ENCODE peak calls at places on chromosomes 3 and 15, in six cellular contexts. Z is HFF-Myc, G is EL, W is sciatic nerve, I is endothelial cell, M is KBM-7. F is an unnamed sample.

GRCh38 chr15:64050281-64051092 is 4.2 kb upstream of the DAPK2 start:
- DNase-seq in I (no peak), Z (no peak), G (no peak), W (peak; percentile 69), M (no peak), F (no peak)

GRCh38 chr3:115800489-115801080 is 177.3 kb downstream of the GAP43 start:
- DNase-seq in I (no peak), M (no peak), Z (no peak), W (no peak), G (peak; percentile 76), F (no peak)

GRCh38 chr15:59298876-59299275 is 73.8 kb downstream of the MYO1E start:
- DNase-seq in G (no peak), W (no peak), Z (no peak), M (no peak), I (no peak), F (no peak)

GRCh38 chr15:80785335-80785734 is 6.2 kb downstream of the CEMIP start:
- DNase-seq in Z (no peak), W (no peak), I (no peak), G (no peak), M (no peak), F (no peak)

GRCh38 chr3:130841357-130841756 is 52.5 kb upstream of the ATP2C1 start:
- DNase-seq in M (no peak), G (no peak), Z (no peak), W (no peak), I (no peak), F (no peak)

GRCh38 chr15:99155961-99156443 is 51.1 kb downstream of the SYNM start:
- DNase-seq in G (peak; percentile 50), Z (no peak), I (no peak), W (no peak), M (no peak), F (no peak)

GRCh38 chr3:100561459-100562158 is 47.8 kb upstream of the ADGRG7 start:
- DNase-seq in I (no peak), Z (no peak), G (peak; percentile 27), M (no peak), W (no peak), F (no peak)

GRCh38 chr15:33581032-33581431 is 270.3 kb downstream of the RYR3 start:
- DNase-seq in M (no peak), Z (peak; percentile 44), I (no peak), G (peak; percentile 9), W (no peak), F (no peak)

GRCh38 chr3:69948246-69948862 is 51.2 kb upstream of the SAMMSON start:
- DNase-seq in M (peak; percentile 35), G (peak; percentile 56), W (no peak), I (no peak), Z (peak; percentile 19), F (no peak)

GRCh38 chr3:57434041-57434440 is 110.1 kb downstream of the DNAH12 start:
- DNase-seq in M (peak; percentile 12), I (no peak), G (peak; percentile 43), W (no peak), Z (peak; percentile 5), F (no peak)

GRCh38 chr3:74443102-74443501 is 171.4 kb downstream of the CNTN3 start:
- DNase-seq in Z (peak; percentile 21), I (no peak), M (no peak), G (peak; percentile 63), W (no peak), F (no peak)

GRCh38 chr3:125121246-125122010 is 65.6 kb upstream of the HEG1 start:
- DNase-seq in I (no peak), M (no peak), W (no peak), Z (no peak), G (no peak), F (no peak)

GRCh38 chr3:195151866-195152526 is 119.0 kb downstream of the XXYLT1 start:
- DNase-seq in W (no peak), Z (no peak), M (no peak), I (no peak), G (peak; percentile 86), F (no peak)

GRCh38 chr3:194089357-194090177 is 46.4 kb upstream of the HES1 start:
- DNase-seq in W (peak; percentile 79), Z (peak; percentile 84), G (peak; percentile 100), M (peak; percentile 90), I (no peak), F (peak; percentile 66)

GRCh38 chr3:61877359-61877770 is 316.0 kb downstream of the PTPRG start:
- DNase-seq in W (no peak), I (no peak), M (peak; percentile 20), Z (no peak), G (no peak), F (peak; percentile 2)

GRCh38 chr15:67707520-67708283 is 117.6 kb upstream of the SKOR1 start:
- DNase-seq in G (no peak), M (no peak), I (no peak), W (no peak), Z (no peak), F (no peak)

GRCh38 chr15:89671687-89672086 is 7.5 kb downstream of the PLIN1 start:
- DNase-seq in M (no peak), I (no peak), Z (no peak), W (no peak), G (no peak), F (no peak)

GRCh38 chr3:43948013-43948412 is 257.3 kb downstream of the ABHD5 start:
- DNase-seq in Z (no peak), I (no peak), M (no peak), W (no peak), G (no peak), F (no peak)

GRCh38 chr15:48400086-48400485 is 68.9 kb downstream of the DUT start:
- DNase-seq in I (no peak), G (peak; percentile 42), M (no peak), W (no peak), Z (no peak), F (no peak)

GRCh38 chr3:117045143-117045542 is 335.6 kb downstream of the TUSC7 start:
- DNase-seq in I (no peak), Z (no peak), G (peak; percentile 34), M (no peak), W (no peak), F (no peak)

GRCh38 chr3:149501524-149501923 is 27.0 kb downstream of the TM4SF4 start:
- DNase-seq in I (no peak), W (no peak), M (no peak), G (peak; percentile 80), Z (no peak), F (no peak)

GRCh38 chr3:193030276-193030675 is 112.6 kb upstream of the MB21D2 start:
- DNase-seq in Z (no peak), G (peak; percentile 57), W (no peak), M (no peak), I (no peak), F (no peak)

GRCh38 chr15:39127925-39128617 is 452.8 kb upstream of the THBS1 start:
- DNase-seq in G (peak; percentile 93), I (no peak), M (no peak), W (no peak), Z (peak; percentile 86), F (no peak)

GRCh38 chr3:71101581-71101980 is 481.9 kb downstream of the FOXP1 start:
- DNase-seq in I (no peak), G (peak; percentile 44), Z (no peak), M (no peak), W (no peak), F (no peak)

GRCh38 chr15:64934023-64934422 is 22.3 kb downstream of the ANKDD1A start:
- DNase-seq in G (no peak), W (no peak), M (no peak), Z (no peak), I (no peak), F (no peak)

GRCh38 chr3:170513674-170514073 is 72.2 kb downstream of the SLC7A14 start:
- DNase-seq in Z (no peak), I (no peak), W (no peak), M (no peak), G (no peak), F (no peak)

GRCh38 chr15:50415752-50416404 is 8.3 kb upstream of the USP8 start:
- DNase-seq in M (peak; percentile 9), W (no peak), Z (no peak), G (peak; percentile 6), I (no peak), F (no peak)

GRCh38 chr3:67000006-67000405 is 1.9 kb downstream of the KBTBD8 start:
- DNase-seq in Z (no peak), I (no peak), W (no peak), M (peak; percentile 76), G (peak; percentile 50), F (no peak)

GRCh38 chr3:113153499-113154107 is 57.8 kb upstream of the BOC start:
- DNase-seq in I (no peak), M (no peak), Z (no peak), G (no peak), W (no peak), F (no peak)

GRCh38 chr15:39594764-39595620 is 14.1 kb downstream of the THBS1 start:
- DNase-seq in I (no peak), M (no peak), G (peak; percentile 70), Z (no peak), W (no peak), F (no peak)

GRCh38 chr15:71455107-71455506 is 339.8 kb downstream of the THSD4 start:
- DNase-seq in Z (no peak), G (no peak), M (no peak), W (no peak), I (no peak), F (no peak)

GRCh38 chr3:41881233-41881821 is 80.6 kb downstream of the ULK4 start:
- DNase-seq in I (peak; percentile 21), W (no peak), Z (peak; percentile 21), G (peak; percentile 39), M (peak; percentile 68), F (no peak)

GRCh38 chr15:29676961-29677402 is 145.3 kb downstream of the TJP1 start:
- DNase-seq in G (peak; percentile 32), I (no peak), W (no peak), Z (no peak), M (no peak), F (no peak)

GRCh38 chr3:17298038-17298437 is 413.3 kb downstream of the PLCL2 start:
- DNase-seq in W (no peak), M (no peak), G (no peak), I (no peak), Z (no peak), F (no peak)

GRCh38 chr3:13041113-13041776 is 32.0 kb downstream of the IQSEC1 start:
- DNase-seq in I (no peak), M (no peak), W (no peak), Z (no peak), G (no peak), F (no peak)

GRCh38 chr3:179452166-179452544 is 885 bp upstream of the GNB4 start:
- DNase-seq in G (peak; percentile 72), W (no peak), M (peak; percentile 49), I (no peak), Z (no peak), F (no peak)